ENCODE peak calls at places on chromosomes 7 and 10, in seven cellular contexts. T, Z, E, D, I, L and O are unnamed samples.
A peak's percentile ranks its signal among the peaks of the same experiment; 100 is the strongest.

GRCh38 chr7:72101444-72101843 is 310.7 kb downstream of the CALN1 start:
- DNase-seq in L (no peak), D (no peak), E (no peak), T (no peak), Z (no peak), I (no peak), O (no peak)

GRCh38 chr7:44489955-44490350 is 505 bp downstream of the NUDCD3 start:
- DNase-seq in E (no peak), D (no peak), L (no peak), T (peak; percentile 12), I (no peak), Z (no peak), O (no peak)

GRCh38 chr10:137606-138005 is 2.4 kb downstream of the ZMYND11 start:
- DNase-seq in I (no peak), L (no peak), Z (no peak), D (no peak), T (no peak), E (no peak), O (no peak)

GRCh38 chr10:37754538-37755323 is 102.7 kb downstream of the ZNF248 start:
- DNase-seq in I (no peak), Z (no peak), D (no peak), T (no peak), E (no peak), L (no peak), O (peak; percentile 55)

GRCh38 chr7:65279795-65280194 is 93.9 kb upstream of the ZNF92 start:
- DNase-seq in D (no peak), Z (no peak), L (no peak), I (no peak), T (no peak), E (no peak), O (no peak)

GRCh38 chr10:116796910-116797513 is 52.3 kb upstream of the ENO4 start:
- DNase-seq in E (peak; percentile 54), D (no peak), T (peak; percentile 76), I (no peak), Z (peak; percentile 39), L (peak; percentile 46), O (peak; percentile 72)

GRCh38 chr10:99041468-99041867 is 194.2 kb downstream of the HPSE2 start:
- DNase-seq in L (no peak), Z (no peak), D (no peak), T (no peak), E (no peak), I (no peak), O (no peak)

GRCh38 chr7:106111671-106112117 is 418 bp downstream of the SYPL1 start:
- DNase-seq in T (peak; percentile 88), I (peak; percentile 95), Z (no peak), E (peak; percentile 81), D (no peak), L (peak; percentile 58), O (peak; percentile 65)

GRCh38 chr10:58641708-58642107 is 129.0 kb downstream of the BICC1 start:
- DNase-seq in Z (no peak), E (no peak), L (no peak), D (no peak), I (no peak), T (peak; percentile 73), O (no peak)

GRCh38 chr7:117810642-117811512 is 62.4 kb downstream of the CTTNBP2 start:
- DNase-seq in E (no peak), Z (no peak), I (no peak), T (no peak), D (no peak), L (no peak), O (no peak)

GRCh38 chr7:23918856-23919255 is 208.8 kb downstream of the STK31 start:
- DNase-seq in D (no peak), L (no peak), I (no peak), T (peak; percentile 47), E (no peak), Z (no peak), O (no peak)

GRCh38 chr10:121087129-121087528 is 236.0 kb downstream of the WDR11 start:
- DNase-seq in T (no peak), Z (no peak), I (no peak), L (no peak), E (no peak), D (no peak), O (no peak)

GRCh38 chr7:20172736-20173334 is 44.3 kb downstream of the MACC1 start:
- DNase-seq in E (no peak), L (peak; percentile 82), T (peak; percentile 77), I (no peak), Z (no peak), D (no peak), O (peak; percentile 54)

GRCh38 chr7:80675090-80675489 is 36.6 kb downstream of the CD36 start:
- DNase-seq in L (no peak), D (no peak), I (no peak), Z (no peak), T (no peak), E (no peak), O (no peak)

GRCh38 chr10:9786576-9786975 is 1231.1 kb upstream of the CELF2 start:
- DNase-seq in T (peak; percentile 12), E (no peak), D (no peak), L (no peak), Z (no peak), I (no peak), O (no peak)

GRCh38 chr10:61000769-61001730 is 57.1 kb upstream of the RHOBTB1 start:
- DNase-seq in T (peak; percentile 24), L (no peak), E (no peak), D (no peak), Z (no peak), I (peak; percentile 80), O (no peak)

GRCh38 chr7:20482071-20482470 is 133.4 kb upstream of the ABCB5 start:
- DNase-seq in L (no peak), T (no peak), I (no peak), E (no peak), Z (no peak), D (no peak), O (no peak)

GRCh38 chr7:154482863-154483262 is 430.7 kb downstream of the DPP6 start:
- DNase-seq in Z (no peak), I (no peak), D (no peak), L (no peak), E (no peak), T (no peak), O (no peak)

GRCh38 chr7:23863209-23863798 is 153.3 kb downstream of the STK31 start:
- DNase-seq in D (no peak), Z (no peak), T (peak; percentile 56), E (no peak), I (no peak), L (no peak), O (peak; percentile 17)

GRCh38 chr10:26733750-26734568 is 36.5 kb downstream of the PDSS1 start:
- DNase-seq in T (no peak), L (no peak), E (no peak), D (no peak), Z (no peak), I (no peak), O (no peak)

GRCh38 chr7:50658696-50659095 is 93.5 kb upstream of the DDC start:
- DNase-seq in I (no peak), E (no peak), L (peak; percentile 64), T (no peak), D (no peak), Z (no peak), O (no peak)
- H3K27ac ChIP-seq in I (no peak overlapping the region), E (peak overlapping the region; percentile 90), L (peak overlapping the region; percentile 95), T (no peak overlapping the region), D (no peak overlapping the region), Z (no peak overlapping the region), O (no peak overlapping the region)

GRCh38 chr7:139619367-139619657 is 95.8 kb downstream of the CLEC2L start:
- DNase-seq in D (no peak), E (no peak), T (peak; percentile 72), Z (no peak), L (no peak), I (no peak), O (no peak)
- H3K27ac ChIP-seq in D (no peak overlapping the region), E (no peak overlapping the region), T (no peak overlapping the region), Z (no peak overlapping the region), L (no peak overlapping the region), I (no peak overlapping the region), O (no peak overlapping the region)

GRCh38 chr7:150736864-150737263 is 354 bp upstream of the GIMAP5 start:
- DNase-seq in E (no peak), Z (no peak), L (no peak), T (no peak), D (no peak), I (no peak), O (no peak)
- H3K27ac ChIP-seq in E (peak overlapping the region; percentile 85), Z (peak overlapping the region; percentile 82), L (peak overlapping the region; percentile 72), T (no peak overlapping the region), D (peak overlapping the region; percentile 80), I (peak overlapping the region; percentile 75), O (no peak overlapping the region)

GRCh38 chr7:144596953-144597352 is 193.5 kb upstream of the NOBOX start:
- DNase-seq in E (no peak), L (no peak), I (no peak), Z (no peak), D (no peak), T (no peak), O (no peak)

GRCh38 chr7:144594580-144594979 is 191.1 kb upstream of the NOBOX start:
- DNase-seq in L (no peak), T (no peak), I (no peak), Z (no peak), E (no peak), D (no peak), O (no peak)
- H3K27ac ChIP-seq in L (no peak overlapping the region), T (no peak overlapping the region), I (no peak overlapping the region), Z (no peak overlapping the region), E (no peak overlapping the region), D (no peak overlapping the region), O (no peak overlapping the region)

DNA sequence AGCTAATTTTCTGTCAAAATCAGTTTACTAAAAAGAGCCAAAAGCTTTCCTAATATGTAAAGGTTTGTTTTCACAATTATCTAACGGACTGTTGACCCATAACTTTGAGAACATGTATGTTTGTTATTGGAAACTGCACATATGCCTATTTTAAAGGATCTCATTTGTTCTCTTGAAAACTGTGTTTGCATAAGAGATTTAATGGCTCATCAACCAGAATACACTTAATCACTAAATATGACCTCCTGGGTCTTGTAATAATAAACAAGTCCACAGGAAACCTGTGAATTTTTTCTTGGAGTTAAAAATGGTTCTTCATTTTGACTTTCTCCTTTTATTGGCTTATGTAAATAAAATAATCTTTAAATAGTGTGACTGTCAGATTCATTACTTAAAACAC is 48.3 kb upstream of the STEAP1B start:
- DNase-seq in L (no peak), E (no peak), T (no peak), I (no peak), Z (no peak), D (no peak), O (no peak)
- H3K27ac ChIP-seq in L (no peak overlapping the region), E (no peak overlapping the region), T (no peak overlapping the region), I (no peak overlapping the region), Z (no peak overlapping the region), D (no peak overlapping the region), O (no peak overlapping the region)

DNA sequence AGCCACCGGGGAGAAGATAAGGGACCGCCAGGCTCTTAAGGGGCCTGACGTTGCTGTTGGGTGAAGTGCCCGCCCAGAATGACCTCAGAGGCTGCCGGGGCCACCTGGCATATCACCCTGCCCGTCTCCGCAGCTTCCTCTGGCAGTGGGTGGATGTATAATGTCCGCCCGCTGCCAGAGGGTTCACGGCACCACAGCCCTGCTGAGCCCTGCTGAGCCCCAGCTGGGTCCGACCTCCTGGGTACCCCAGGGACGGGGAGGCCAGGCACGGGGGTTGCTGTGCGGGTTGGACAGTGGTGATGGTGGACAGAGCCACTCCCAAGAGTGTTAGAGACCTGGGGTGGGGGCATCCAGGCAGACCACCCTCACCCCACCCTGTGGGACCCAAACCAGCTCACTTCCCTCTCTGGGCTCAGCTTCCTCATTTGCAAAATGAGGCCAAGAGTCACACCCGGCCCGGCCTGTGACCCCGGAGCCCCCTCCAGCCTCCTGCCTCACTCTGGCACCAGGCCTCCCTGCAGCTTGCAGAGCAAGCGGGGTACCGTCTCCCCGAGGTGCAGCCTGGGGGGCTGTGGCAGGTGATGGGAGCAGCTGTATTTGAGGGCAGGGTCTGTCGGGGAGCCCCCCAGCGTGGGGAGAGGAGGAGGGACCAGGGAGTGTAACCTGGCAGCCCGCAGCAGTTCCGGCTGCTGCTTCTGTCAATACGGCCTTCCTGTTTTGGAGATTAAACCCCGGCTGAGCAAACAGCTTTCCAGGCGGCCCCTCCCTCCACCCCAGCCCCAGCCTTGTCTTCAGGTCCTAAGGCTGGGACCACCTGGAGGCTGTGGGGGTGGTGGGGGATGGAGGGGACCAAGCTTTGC is 8.4 kb upstream of the LFNG start:
- DNase-seq in L (no peak), I (peak; percentile 86), T (no peak), D (no peak), Z (peak; percentile 67), E (no peak), O (peak; percentile 76)
- H3K27ac ChIP-seq in L (peak overlapping the region; percentile 63), I (peak overlapping the region; percentile 74), T (no peak overlapping the region), D (peak overlapping the region; percentile 18), Z (peak overlapping the region; percentile 38), E (peak overlapping the region; percentile 42), O (peak overlapping the region; percentile 71)